ENCODE peak calls at places on chromosome 16, in six cellular contexts. H is heart right ventricle, U is fibroblast of lung, C is ovary, I is left ventricle myocardium inferior, S is neural progenitor cell. A is an unnamed sample.

GRCh38 chr16:19443659-19444058 is 26.0 kb downstream of the TMC5 start:
- DNase-seq in H (no peak), U (no peak), C (no peak), I (no peak), S (no peak), A (no peak)

GRCh38 chr16:66028505-66029216 is 337.8 kb upstream of the CDH5 start:
- DNase-seq in H (no peak), U (peak; percentile 88), C (no peak), I (no peak), S (no peak), A (no peak)

GRCh38 chr16:19232988-19233387 is 52.5 kb upstream of the CLEC19A start:
- DNase-seq in H (no peak), U (no peak), C (no peak), I (no peak), S (no peak), A (no peak)

GRCh38 chr16:11835891-11836652 is 15.3 kb downstream of the RSL1D1 start:
- DNase-seq in H (no peak), U (peak; percentile 69), C (no peak), I (no peak), S (no peak), A (no peak)

GRCh38 chr16:87457724-87458423 is 35.0 kb downstream of the ZCCHC14 start:
- DNase-seq in H (no peak), U (peak; percentile 99), C (no peak), I (no peak), S (no peak), A (no peak)

GRCh38 chr16:50459681-50460080 is 88.5 kb upstream of the NKD1 start:
- DNase-seq in H (no peak), U (no peak), C (no peak), I (no peak), S (no peak), A (no peak)

GRCh38 chr16:50478021-50478772 is 70.0 kb upstream of the NKD1 start:
- DNase-seq in H (no peak), U (no peak), C (no peak), I (no peak), S (no peak), A (no peak)

GRCh38 chr16:78962457-78962929 is 638.0 kb downstream of the MAF start:
- DNase-seq in H (no peak), U (no peak), C (no peak), I (no peak), S (no peak), A (no peak)

GRCh38 chr16:55077231-55077630 is 146.6 kb downstream of the IRX5 start:
- DNase-seq in H (no peak), U (no peak), C (no peak), I (no peak), S (no peak), A (no peak)

GRCh38 chr16:67594956-67595355 is 32.6 kb downstream of the CTCF start:
- DNase-seq in H (no peak), U (peak; percentile 85), C (no peak), I (no peak), S (no peak), A (no peak)

GRCh38 chr16:75227361-75228142 is 8.8 kb downstream of the CTRB1 start:
- DNase-seq in H (no peak), U (no peak), C (no peak), I (no peak), S (no peak), A (no peak)

DNA sequence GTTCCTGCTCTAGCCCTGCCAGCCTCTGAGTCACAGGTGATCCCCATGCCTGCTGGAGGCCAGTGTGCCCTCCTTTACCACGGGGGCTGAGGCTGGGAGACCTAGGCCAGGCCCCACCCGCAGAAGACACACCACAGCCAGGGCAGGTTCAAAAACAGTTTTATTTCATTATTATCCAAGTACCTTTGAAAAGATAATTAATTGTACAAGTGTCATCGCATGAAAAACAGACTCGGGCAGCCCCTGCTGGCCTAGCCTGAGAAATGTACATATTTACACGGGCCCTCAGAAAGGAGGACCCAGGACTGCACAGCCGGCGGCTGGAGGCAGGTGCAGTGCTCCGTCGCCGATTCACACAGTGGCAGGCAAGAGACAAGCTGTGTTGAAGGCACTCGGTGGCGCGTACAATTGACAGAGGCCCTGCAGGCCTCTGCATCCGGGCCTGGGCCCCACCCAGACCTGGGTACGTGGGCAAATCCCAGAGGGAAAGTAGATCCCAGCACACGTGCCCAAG is 4.4 kb downstream of the PDIA2 start:
- DNase-seq in H (no peak), U (no peak), C (no peak), I (no peak), S (no peak), A (peak; percentile 64)
- TF ChIP-seq CTCF in H (no peak), U (no peak), C (no peak), I (no peak), S (no peak), A (no peak)

GRCh38 chr16:85577899-85578598 is 35.1 kb upstream of the GSE1 start:
- DNase-seq in H (no peak), U (no peak), C (no peak), I (no peak), S (peak; percentile 53), A (no peak)
- H3K4me1 ChIP-seq in H (peaks cover 48% of the 10 kb centered on the region), U (peaks cover 25% of the 10 kb centered on the region), C (peaks cover 22% of the 10 kb centered on the region), I (peaks cover 58% of the 10 kb centered on the region), S (peaks cover 92% of the 10 kb centered on the region), A (peaks cover 27% of the 10 kb centered on the region)

GRCh38 chr16:28985206-28985605 is 354 bp downstream of the LAT start:
- DNase-seq in H (no peak), U (no peak), C (no peak), I (no peak), S (no peak), A (no peak)
- H3K4me3 ChIP-seq in H (no peak overlapping the region), U (no peak overlapping the region), C (no peak overlapping the region), I (no peak overlapping the region), S (no peak overlapping the region), A (no peak overlapping the region)

DNA sequence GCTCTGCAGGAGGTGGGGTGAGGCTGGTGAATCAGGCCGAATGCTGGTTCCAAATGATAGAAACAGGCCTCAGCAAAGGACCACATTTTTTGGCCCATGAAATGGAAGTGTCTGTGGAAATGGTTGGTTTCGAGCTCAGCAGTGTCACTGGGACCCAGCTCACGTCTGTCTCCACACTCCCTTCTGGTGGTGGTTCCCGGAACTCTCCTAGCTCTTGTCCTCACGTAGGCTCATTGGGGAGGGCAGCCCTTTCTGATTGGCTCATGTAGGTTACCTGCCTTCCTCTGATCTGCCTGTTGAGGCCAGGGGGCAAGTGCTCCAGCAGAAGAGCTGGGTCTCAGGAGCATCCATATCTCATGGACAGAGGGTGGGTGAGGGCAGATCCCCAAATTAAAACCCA is 4.0 kb downstream of the ALG1 start:
- DNase-seq in H (no peak), U (no peak), C (no peak), I (no peak), S (no peak), A (no peak)
- TF ChIP-seq CTCF in H (no peak), U (no peak), C (no peak), I (no peak), S (no peak), A (no peak)

DNA sequence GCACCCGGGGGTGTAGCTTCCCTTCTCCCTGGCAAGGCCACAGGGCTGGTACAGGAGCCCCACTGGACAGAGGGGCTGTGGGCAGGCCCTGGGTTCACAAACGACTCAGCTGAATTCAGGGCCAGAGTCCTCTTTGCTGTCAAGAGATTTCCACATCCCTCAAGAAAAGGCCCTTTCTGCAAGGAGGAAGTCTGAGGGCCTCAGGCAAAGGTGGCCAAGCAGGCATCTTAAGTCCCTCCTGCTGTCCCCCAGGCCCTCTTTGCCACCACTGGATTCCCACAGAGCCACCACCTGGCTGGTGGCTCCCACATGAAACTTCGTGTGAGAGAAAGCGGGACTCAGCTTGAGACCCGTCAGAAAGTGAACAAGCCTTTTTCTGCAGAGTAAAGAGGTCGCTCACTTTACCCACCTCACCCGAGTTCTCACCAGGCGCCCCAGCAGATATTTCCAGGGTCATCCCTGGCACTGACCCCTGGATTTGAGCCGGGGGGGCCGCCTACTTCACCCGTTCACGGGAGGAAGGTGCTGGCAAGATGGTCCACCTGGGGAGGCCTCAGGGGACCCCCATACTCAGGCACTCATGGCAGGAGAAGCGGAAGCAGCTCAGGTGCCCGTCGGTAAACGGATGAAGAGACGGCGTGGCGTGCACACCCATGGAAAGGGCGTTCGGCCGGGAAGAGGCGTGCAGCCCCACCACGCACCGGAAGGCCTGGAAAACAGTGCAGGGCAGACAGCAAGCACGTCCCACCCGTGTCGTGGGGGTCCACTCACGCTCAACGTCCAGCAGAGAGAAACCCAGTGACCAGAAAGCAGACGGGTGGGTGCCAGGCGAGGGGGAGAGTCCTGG is 3.6 kb downstream of the RNF166 start:
- DNase-seq in H (no peak), U (no peak), C (no peak), I (no peak), S (no peak), A (no peak)
- H3K4me1 ChIP-seq in H (peaks cover 77% of the 10 kb centered on the region), U (peaks cover 14% of the 10 kb centered on the region), C (peaks cover 8% of the 10 kb centered on the region), I (peaks cover 76% of the 10 kb centered on the region), S (peaks cover 10% of the 10 kb centered on the region), A (peaks cover 4% of the 10 kb centered on the region)

GRCh38 chr16:90077757-90078593 is 844 bp upstream of the PRDM7 start:
- DNase-seq in H (no peak), U (peak; percentile 42), C (no peak), I (no peak), S (peak; percentile 33), A (peak; percentile 34)
- H3K4me3 ChIP-seq in H (peak overlapping the region; percentile 51), U (no peak overlapping the region), C (peak overlapping the region; percentile 22), I (peak overlapping the region; percentile 64), S (peak overlapping the region; percentile 38), A (peak overlapping the region; percentile 14)